ENCODE peak calls at places on chromosomes 16 and 17, in six cellular contexts. F is glomerular endothelial cell; G is neural crest cell; O is HFFc6; S is activated CD4-positive, alpha-beta T cell treated with anti-CD3 and anti-CD28 coated beads for 24 hours; L is adipocyte. J is an unnamed sample.

GRCh38 chr16:87675111-87675510 is 72.8 kb downstream of the JPH3 start:
- DNase-seq in L (no peak), S (no peak), O (no peak), G (no peak), F (no peak), J (no peak)

GRCh38 chr16:49936791-49937190 is 80.9 kb upstream of the ZNF423 start:
- DNase-seq in S (no peak), O (no peak), G (no peak), L (no peak), F (no peak), J (no peak)

GRCh38 chr17:54813896-54814295 is 86.8 kb upstream of the TOM1L1 start:
- DNase-seq in S (no peak), G (no peak), L (no peak), O (no peak), F (no peak), J (no peak)

GRCh38 chr16:84455031-84455430 is 49.4 kb downstream of the MEAK7 start:
- DNase-seq in F (no peak), S (no peak), O (no peak), G (no peak), L (no peak), J (no peak)

GRCh38 chr16:528111-529011 is 849 bp downstream of the CAPN15 start:
- DNase-seq in S (peak; percentile 37), F (no peak), G (no peak), O (peak; percentile 82), L (peak; percentile 73), J (no peak)

GRCh38 chr17:74296548-74296936 is 22.5 kb downstream of the DNAI2 start:
- DNase-seq in S (no peak), G (peak; percentile 60), O (peak; percentile 26), L (peak; percentile 63), F (peak; percentile 3), J (no peak)

GRCh38 chr17:54426287-54426886 is 474.3 kb upstream of the TOM1L1 start:
- DNase-seq in F (no peak), S (no peak), G (peak; percentile 15), O (no peak), L (no peak), J (no peak)

GRCh38 chr17:45948881-45949624 is 50.0 kb upstream of the STH start:
- DNase-seq in F (no peak), O (peak; percentile 48), G (peak; percentile 76), S (peak; percentile 65), L (peak; percentile 88), J (peak; percentile 77)

GRCh38 chr17:43900858-43901754 is 6.2 kb downstream of the MPP2 start:
- DNase-seq in G (peak; percentile 20), L (no peak), S (no peak), F (no peak), O (no peak), J (no peak)

GRCh38 chr17:72565758-72566157 is 444.9 kb downstream of the SOX9 start:
- DNase-seq in F (no peak), L (no peak), G (no peak), S (no peak), O (no peak), J (no peak)

GRCh38 chr16:8852534-8852933 is 16.3 kb downstream of the CARHSP1 start:
- DNase-seq in L (no peak), S (no peak), F (no peak), G (no peak), O (no peak), J (no peak)

GRCh38 chr16:66364117-66364958 is 2.2 kb upstream of the CDH5 start:
- DNase-seq in F (no peak), S (no peak), O (no peak), L (no peak), G (no peak), J (no peak)

GRCh38 chr17:76867578-76868175 is 527 bp upstream of the MGAT5B start:
- DNase-seq in O (peak; percentile 21), L (peak; percentile 33), F (no peak), G (no peak), S (no peak), J (no peak)

GRCh38 chr17:8310601-8311123 is 621 bp downstream of the ARHGEF15 start:
- DNase-seq in F (no peak), G (no peak), S (no peak), L (no peak), O (no peak), J (no peak)

GRCh38 chr17:79621151-79621940 is 10.5 kb upstream of the RBFOX3 start:
- DNase-seq in S (no peak), G (no peak), L (no peak), O (no peak), F (no peak), J (peak; percentile 10)

GRCh38 chr17:40707720-40708119 is 4.2 kb upstream of the KRT24 start:
- DNase-seq in G (no peak), L (no peak), F (peak; percentile 5), S (no peak), O (no peak), J (no peak)

GRCh38 chr17:50565559-50566350 is 5.2 kb downstream of the CACNA1G start:
- DNase-seq in O (peak; percentile 38), L (no peak), F (no peak), G (peak; percentile 31), S (no peak), J (no peak)

GRCh38 chr16:21081329-21081728 is 69.3 kb downstream of the DNAH3 start:
- DNase-seq in G (no peak), L (no peak), S (no peak), F (no peak), O (no peak), J (no peak)

GRCh38 chr16:2904922-2905240 is 6.8 kb upstream of the FLYWCH1 start:
- DNase-seq in L (no peak), S (no peak), F (no peak), O (no peak), G (no peak), J (no peak)

GRCh38 chr17:49575524-49576120 is at the start of gene NXPH3:
- DNase-seq in S (peak; percentile 67), G (peak; percentile 58), L (peak; percentile 77), F (no peak), O (no peak), J (no peak)

GRCh38 chr17:9817086-9817485 is 4.8 kb downstream of the GSG1L2 start:
- DNase-seq in S (no peak), O (peak; percentile 43), L (peak; percentile 2), F (no peak), G (peak; percentile 4), J (no peak)

GRCh38 chr17:70168979-70169706 is at the start of gene KCNJ2:
- DNase-seq in F (no peak), O (peak; percentile 49), S (peak; percentile 44), L (peak; percentile 86), G (peak; percentile 80), J (peak; percentile 48)

GRCh38 chr17:74715144-74715543 is 2.4 kb upstream of the CD300LF start:
- DNase-seq in L (no peak), G (no peak), F (no peak), S (no peak), O (no peak), J (no peak)

GRCh38 chr16:12345349-12345748 is 368.8 kb downstream of the SNX29 start:
- DNase-seq in L (no peak), O (no peak), G (no peak), F (no peak), S (no peak), J (no peak)

GRCh38 chr17:57832711-57833596 is 16.9 kb downstream of the MRPS23 start:
- DNase-seq in L (peak; percentile 93), G (peak; percentile 73), S (peak; percentile 61), O (peak; percentile 63), F (peak; percentile 56), J (peak; percentile 40)

GRCh38 chr16:4517812-4518211 is 20.8 kb downstream of the CDIP1 start:
- DNase-seq in L (peak; percentile 27), F (no peak), G (peak; percentile 44), S (no peak), O (no peak), J (peak; percentile 35)

GRCh38 chr16:85123891-85124635 is 11.8 kb upstream of the CIBAR2 start:
- DNase-seq in F (no peak), L (peak; percentile 84), O (peak; percentile 94), S (no peak), G (no peak), J (no peak)

GRCh38 chr17:67279115-67279514 is 34.1 kb upstream of the HELZ start:
- DNase-seq in G (no peak), L (no peak), O (no peak), S (no peak), F (no peak), J (no peak)

GRCh38 chr17:49598918-49599317 is 23.2 kb downstream of the NXPH3 start:
- DNase-seq in L (no peak), S (no peak), G (no peak), O (no peak), F (no peak), J (no peak)

GRCh38 chr17:36592711-36593321 is 1.1 kb downstream of the DHRS11 start:
- DNase-seq in O (no peak), S (no peak), G (no peak), F (no peak), L (no peak), J (no peak)

GRCh38 chr17:8159032-8159400 is 3.7 kb downstream of the VAMP2 start:
- DNase-seq in L (no peak), S (no peak), F (no peak), O (no peak), G (no peak), J (no peak)

GRCh38 chr17:77807051-77807745 is 151.3 kb upstream of the TNRC6C start:
- DNase-seq in O (no peak), L (no peak), S (no peak), G (no peak), F (no peak), J (no peak)

GRCh38 chr17:4043862-4044261 is 79.6 kb upstream of the ATP2A3 start:
- DNase-seq in L (no peak), G (no peak), S (peak; percentile 46), F (no peak), O (no peak), J (no peak)

GRCh38 chr16:23400387-23400930 is 52.5 kb downstream of the COG7 start:
- DNase-seq in S (no peak), O (no peak), L (no peak), G (no peak), F (no peak), J (no peak)

J was measured in D721Med.